ENCODE peak calls at places on chromosomes 5 and 9, in eight cellular contexts. T is stromal cell of bone marrow; C is stomach; O is kidney; M is anterior cingulate cortex; G is activated CD8-positive, alpha-beta memory T cell treated with anti-CD3 and anti-CD28 coated beads for 24 hours; L is DMS53; H is ACHN. J is an unnamed sample.

GRCh38 chr9:8604201-8604600 is 804.6 kb upstream of the DMAC1 start:
- DNase-seq in L (no peak), G (no peak), T (no peak), H (peak), M (no peak), O (no peak), C (no peak), J (no peak)

GRCh38 chr5:177020033-177020432 is 2.5 kb upstream of the ZNF346 start:
- DNase-seq in H (no peak), L (no peak), T (no peak), G (no peak), M (no peak), O (no peak), C (no peak), J (no peak)

GRCh38 chr9:71928806-71929205 is 17.4 kb downstream of the C9orf85 start:
- DNase-seq in H (no peak), M (no peak), L (no peak), G (no peak), T (no peak), O (no peak), C (no peak), J (no peak)

GRCh38 chr9:34983209-34983608 is 6.3 kb upstream of the DNAJB5 start:
- DNase-seq in H (no peak), G (no peak), T (no peak), M (no peak), L (no peak), O (no peak), C (no peak), J (peak)

GRCh38 chr5:132099073-132099748 is 25.6 kb downstream of the CSF2 start:
- DNase-seq in C (no peak), T (no peak), M (no peak), G (peak), L (no peak), O (no peak), H (no peak), J (no peak)

GRCh38 chr5:164181604-164182003 is 676.2 kb downstream of the MAT2B start:
- DNase-seq in T (no peak), O (no peak), C (no peak), L (no peak), M (no peak), G (no peak), H (no peak), J (no peak)

GRCh38 chr5:79858097-79858723 is 132.9 kb downstream of the MTX3 start:
- DNase-seq in G (peak), M (peak), H (peak), C (peak), O (no peak), L (peak), T (no peak), J (peak)

GRCh38 chr5:126055348-126055729 is 367.9 kb upstream of the GRAMD2B start:
- DNase-seq in M (no peak), C (no peak), G (no peak), H (no peak), T (no peak), O (no peak), L (peak), J (no peak)

GRCh38 chr9:70113403-70114022 is 69.9 kb downstream of the MAMDC2 start:
- DNase-seq in T (no peak), M (peak), O (no peak), L (peak), H (peak), G (no peak), C (peak), J (no peak)

GRCh38 chr5:129001831-129002626 is 36.7 kb downstream of the SLC27A6 start:
- DNase-seq in O (no peak), L (peak), H (no peak), G (no peak), M (no peak), C (no peak), T (no peak), J (no peak)